ENCODE peak calls at places on chromosome 5, in nine cellular contexts. S is ovary, I is A549, R is right lobe of liver, U is NB4, L is body of pancreas, Q is H54, C is transverse colon, Z is heart left ventricle. K is an unnamed sample.

GRCh38 chr5:141882594-141883183 is 4.5 kb upstream of the PCDH1 start:
- DNase-seq in S (no peak), I (no peak), R (no peak), U (no peak), L (peak), Q (no peak), C (peak), Z (no peak), K (no peak)

GRCh38 chr5:55997742-55998351 is 3.1 kb upstream of the IL6ST start:
- DNase-seq in S (no peak), I (no peak), R (no peak), U (peak), L (no peak), Q (no peak), C (no peak), Z (no peak), K (peak)

GRCh38 chr5:113617191-113617796 is 103.8 kb downstream of the YTHDC2 start:
- DNase-seq in S (no peak), I (no peak), R (no peak), U (no peak), L (no peak), Q (no peak), C (no peak), Z (no peak), K (no peak)

GRCh38 chr5:113935453-113935852 is 422.0 kb downstream of the YTHDC2 start:
- DNase-seq in S (no peak), I (no peak), R (no peak), U (no peak), L (no peak), Q (no peak), C (no peak), Z (no peak), K (no peak)

GRCh38 chr5:128413356-128413755 is 124.7 kb downstream of the FBN2 start:
- DNase-seq in S (no peak), I (no peak), R (no peak), U (no peak), L (no peak), Q (no peak), C (no peak), Z (no peak), K (no peak)

GRCh38 chr5:74326571-74327338 is 313.8 kb downstream of the ENC1 start:
- DNase-seq in S (no peak), I (peak), R (no peak), U (peak), L (no peak), Q (peak), C (peak), Z (no peak), K (peak)

GRCh38 chr5:11584008-11584407 is 320.2 kb downstream of the CTNND2 start:
- DNase-seq in S (no peak), I (no peak), R (no peak), U (no peak), L (no peak), Q (peak), C (no peak), Z (no peak), K (no peak)

GRCh38 chr5:62268239-62268638 is 37.8 kb upstream of the KIF2A start:
- DNase-seq in S (no peak), I (peak), R (no peak), U (no peak), L (peak), Q (no peak), C (no peak), Z (no peak), K (no peak)

GRCh38 chr5:83375049-83375710 is 96.4 kb upstream of the VCAN start:
- DNase-seq in S (no peak), I (no peak), R (no peak), U (no peak), L (no peak), Q (no peak), C (no peak), Z (no peak), K (no peak)

GRCh38 chr5:82365744-82366228 is 87.6 kb upstream of the RPS23 start:
- DNase-seq in S (no peak), I (no peak), R (peak), U (no peak), L (no peak), Q (no peak), C (no peak), Z (no peak), K (no peak)

DNA sequence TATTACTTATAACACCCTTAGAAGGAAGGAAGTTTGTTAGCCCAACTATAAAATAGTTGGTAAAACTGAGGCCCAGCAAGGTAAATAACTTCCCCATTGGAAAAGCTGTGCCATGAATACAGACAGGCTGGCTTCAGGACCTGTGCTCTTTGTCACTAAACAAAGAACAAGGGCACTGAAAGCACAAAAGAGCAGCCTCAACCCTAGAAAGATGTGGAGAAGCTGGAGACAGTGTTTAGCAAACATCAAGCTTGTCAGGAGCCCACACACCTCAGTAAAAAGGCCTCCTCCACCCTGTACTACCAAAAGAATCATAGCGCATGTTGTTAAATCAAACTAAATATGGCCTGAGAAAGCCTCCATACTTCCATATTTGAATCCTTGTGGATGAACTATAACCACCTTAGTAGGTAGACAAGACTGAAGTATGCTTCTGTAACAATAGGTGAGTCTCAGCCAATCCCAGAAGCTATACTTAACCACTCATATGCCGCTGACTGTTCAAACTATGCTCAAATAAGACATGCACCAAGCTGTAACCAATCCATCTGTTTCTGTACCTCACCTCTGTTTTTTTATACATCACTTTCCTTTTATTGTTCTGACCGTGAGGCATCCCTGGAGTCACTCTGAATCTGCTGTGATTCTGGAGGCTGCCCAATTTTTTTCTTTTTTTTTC is 18.4 kb upstream of the SCGB3A2 start:
- DNase-seq in S (no peak), I (no peak), R (no peak), U (no peak), L (no peak), Q (no peak), C (no peak), Z (no peak), K (no peak)
- TF ChIP-seq POLR2A in S (no peak), I (no peak), R (no peak), U (no peak), L (no peak), Q (no peak), C (no peak), Z (no peak), K (no peak)

DNA sequence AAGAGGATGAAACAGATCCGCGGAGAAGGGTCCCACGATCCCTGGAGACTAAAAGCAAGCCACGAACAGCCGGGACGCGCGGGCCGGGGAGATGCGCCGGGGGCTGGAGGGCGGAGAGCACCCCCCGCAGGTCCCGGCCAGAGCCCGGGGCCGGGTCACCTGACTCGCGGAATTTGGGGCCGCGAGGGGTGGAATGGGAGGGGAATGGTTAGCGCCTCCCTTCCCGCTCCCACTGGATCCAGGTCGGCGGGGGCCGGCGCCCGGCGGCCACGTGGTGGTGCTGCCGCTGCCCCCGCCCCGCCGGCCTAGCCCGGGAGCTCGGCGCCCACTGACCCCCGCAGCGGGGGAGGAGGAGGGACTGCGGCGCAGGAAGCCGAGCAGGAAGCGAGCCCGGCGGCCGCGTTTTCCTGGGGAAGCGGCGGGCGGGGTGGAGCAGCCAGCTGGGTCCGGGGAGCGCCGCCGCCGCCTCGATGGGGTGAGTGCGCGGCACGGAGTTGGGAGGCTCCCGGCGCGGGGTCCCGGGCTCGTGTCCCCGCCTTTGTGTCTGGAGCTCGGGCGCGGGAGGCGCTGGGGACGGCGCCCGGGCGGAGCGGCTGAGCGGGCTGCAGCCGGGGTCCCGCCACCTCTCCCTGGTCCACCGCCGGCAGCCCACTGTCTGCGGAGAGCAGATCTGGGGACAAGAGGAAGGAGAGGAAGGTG is at the start of gene RAI14:
- DNase-seq in S (peak), I (peak), R (peak), U (peak), L (peak), Q (peak), C (peak), Z (peak), K (no peak)
- TF ChIP-seq POLR2A in S (peak), I (peak), R (peak), U (no peak), L (peak), Q (peak), C (peak), Z (no peak), K (no peak)

GRCh38 chr5:103435136-103435914 is 127.3 kb downstream of the NUDT12 start:
- DNase-seq in S (no peak), I (no peak), R (no peak), U (no peak), L (no peak), Q (no peak), C (no peak), Z (no peak), K (no peak)
- TF ChIP-seq POLR2A in S (no peak), I (no peak), R (no peak), U (no peak), L (no peak), Q (no peak), C (no peak), Z (no peak), K (no peak)

DNA sequence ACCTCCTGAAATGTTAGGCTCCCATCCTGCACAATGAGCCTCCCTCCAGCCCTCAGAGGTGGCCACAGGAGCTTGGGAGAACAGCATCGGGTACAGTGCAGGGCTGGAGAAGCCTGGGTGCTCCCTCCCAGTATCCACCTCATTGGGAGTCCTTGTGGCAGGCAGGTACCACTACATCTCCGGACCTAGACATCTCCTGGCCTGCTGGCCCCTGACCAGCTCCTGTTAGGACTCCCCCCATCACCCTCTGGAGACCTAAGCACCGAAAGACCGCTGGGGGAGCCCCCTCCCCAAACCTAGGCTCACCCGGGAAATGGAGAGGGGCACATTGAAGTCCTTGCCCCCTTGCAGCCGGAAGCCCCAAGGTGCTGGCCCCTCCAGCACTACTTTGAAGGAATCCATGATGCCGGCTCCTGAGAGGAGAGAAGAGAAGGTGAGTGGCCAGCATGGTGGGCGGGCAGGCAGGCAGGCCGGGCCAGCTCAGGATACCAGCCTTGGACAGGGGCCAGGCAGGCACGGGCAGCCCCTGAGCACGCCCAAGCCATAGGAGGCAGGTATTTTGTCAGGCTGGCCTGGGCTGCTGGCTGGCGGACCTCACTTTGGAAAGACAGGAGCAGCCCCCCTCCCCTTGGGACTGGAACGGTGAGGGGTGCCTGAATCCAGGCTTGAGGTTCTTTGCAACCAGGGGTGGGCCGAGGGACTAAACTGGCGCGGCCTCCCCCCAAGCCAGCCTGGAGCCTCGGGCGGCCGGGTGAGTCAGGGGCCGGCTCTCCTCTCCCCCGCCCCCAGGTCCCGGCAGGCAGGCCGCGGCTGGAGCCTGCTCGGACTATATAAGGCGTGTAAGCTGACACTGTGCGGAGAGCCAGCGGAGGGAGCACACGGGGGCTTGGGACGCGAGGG is 1.0 kb downstream of the PDLIM7 start:
- DNase-seq in S (peak), I (peak), R (peak), U (peak), L (peak), Q (peak), C (peak), Z (peak), K (peak)
- TF ChIP-seq POLR2A in S (no peak), I (peak), R (no peak), U (no peak), L (no peak), Q (no peak), C (no peak), Z (no peak), K (no peak)

GRCh38 chr5:171400169-171400568 is 12.5 kb downstream of the NPM1 start:
- DNase-seq in S (no peak), I (no peak), R (no peak), U (no peak), L (no peak), Q (no peak), C (no peak), Z (no peak), K (no peak)
- TF ChIP-seq POLR2A in S (no peak), I (no peak), R (no peak), U (no peak), L (no peak), Q (no peak), C (no peak), Z (no peak), K (no peak)

GRCh38 chr5:15064396-15064795 is 192.8 kb upstream of the ANKH start:
- DNase-seq in S (no peak), I (no peak), R (no peak), U (no peak), L (no peak), Q (no peak), C (no peak), Z (no peak), K (no peak)
- TF ChIP-seq POLR2A in S (no peak), I (no peak), R (no peak), U (no peak), L (no peak), Q (no peak), C (no peak), Z (no peak), K (no peak)

GRCh38 chr5:149632311-149633251 is 51.3 kb downstream of the ARHGEF37 start:
- DNase-seq in S (no peak), I (no peak), R (no peak), U (no peak), L (no peak), Q (peak), C (peak), Z (no peak), K (peak)
- TF ChIP-seq POLR2A in S (no peak), I (no peak), R (no peak), U (no peak), L (no peak), Q (no peak), C (no peak), Z (no peak), K (peak)